ENCODE peak calls at places on chromosomes 7 and 10, in eight cellular contexts. U is hepatocyte, V is GM23248, I is PC-3, A is SK-N-SH, E is mammary epithelial cell, O is Karpas-422, L is H1. N is an unnamed sample.

GRCh38 chr10:70966848-70967553 is 78.6 kb upstream of the PCBD1 start:
- DNase-seq in I (no peak), A (peak; percentile 53), E (no peak), V (no peak), U (no peak), L (no peak), O (no peak), N (no peak)

GRCh38 chr10:29438271-29438670 is 149.4 kb downstream of the LYZL1 start:
- DNase-seq in V (no peak), E (no peak), I (peak; percentile 7), L (no peak), U (no peak), O (no peak), A (no peak), N (no peak)

GRCh38 chr7:65979583-65980477 is 2.2 kb downstream of the GUSB start:
- DNase-seq in L (no peak), I (no peak), U (no peak), V (no peak), E (no peak), A (no peak), O (no peak), N (no peak)

GRCh38 chr10:43867667-43868361 is 219.1 kb upstream of the ZNF32 start:
- DNase-seq in U (no peak), E (no peak), A (no peak), O (no peak), V (peak; percentile 97), L (no peak), I (peak; percentile 72), N (no peak)

GRCh38 chr10:34295142-34295548 is 520.0 kb downstream of the PARD3 start:
- DNase-seq in V (no peak), E (no peak), A (no peak), I (peak; percentile 81), U (no peak), O (no peak), L (no peak), N (no peak)

GRCh38 chr7:127751062-127751722 is 99.2 kb downstream of the SND1 start:
- DNase-seq in U (no peak), V (peak; percentile 39), I (no peak), A (no peak), L (no peak), E (peak; percentile 46), O (peak; percentile 54), N (no peak)

GRCh38 chr10:123777881-123778280 is 111.7 kb downstream of the GPR26 start:
- DNase-seq in E (no peak), L (no peak), O (no peak), U (no peak), I (no peak), A (no peak), V (no peak), N (no peak)

GRCh38 chr10:132364594-132364970 is 32.4 kb upstream of the PWWP2B start:
- DNase-seq in L (no peak), U (peak; percentile 41), O (no peak), V (peak; percentile 22), I (no peak), A (no peak), E (no peak), N (no peak)

GRCh38 chr10:33274096-33274785 is 60.2 kb downstream of the NRP1 start:
- DNase-seq in V (no peak), A (no peak), I (peak; percentile 77), L (no peak), O (no peak), E (no peak), U (no peak), N (no peak)

GRCh38 chr10:100509241-100509640 is 10.4 kb downstream of the SEC31B start:
- DNase-seq in E (no peak), L (no peak), O (no peak), V (no peak), U (no peak), A (no peak), I (no peak), N (peak; percentile 93)

GRCh38 chr10:64054392-64054791 is 533.2 kb downstream of the REEP3 start:
- DNase-seq in L (no peak), I (no peak), V (no peak), E (no peak), O (no peak), U (no peak), A (no peak), N (no peak)

DNA sequence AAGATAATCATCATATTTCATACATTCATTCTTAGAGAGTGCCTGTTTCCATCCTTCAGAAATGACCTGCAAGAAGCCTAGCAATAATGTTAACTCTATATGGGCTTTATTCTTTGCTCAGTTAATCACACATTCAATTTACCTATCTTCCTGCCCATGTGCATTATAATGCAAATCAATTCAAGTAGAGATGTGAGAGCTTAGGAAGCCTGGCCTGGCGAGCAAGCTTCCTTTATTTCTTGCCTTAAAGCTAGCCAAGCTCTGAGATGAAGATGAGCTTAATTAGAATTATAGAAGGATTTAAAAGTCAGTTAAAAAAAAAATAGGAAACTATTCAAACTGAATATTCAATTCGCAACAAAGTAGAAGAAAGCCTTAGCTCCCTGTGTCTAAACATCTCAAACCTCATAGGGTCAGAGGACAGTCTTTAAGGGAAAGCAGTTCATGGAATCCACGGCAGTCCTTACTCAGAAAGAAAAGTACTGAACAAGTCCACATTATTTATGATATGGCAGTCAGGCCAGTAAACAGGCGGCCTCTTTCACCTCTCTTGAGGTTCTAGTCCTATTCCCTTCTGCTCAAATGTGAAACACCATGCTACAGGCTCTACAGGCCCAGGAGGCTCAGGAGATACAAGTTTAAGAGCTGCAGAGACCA is 214.1 kb downstream of the TFEC start:
- DNase-seq in I (no peak), U (no peak), E (no peak), A (no peak), O (no peak), V (no peak), L (peak; percentile 10), N (no peak)
- H2AFZ ChIP-seq in I (no peak overlapping the region), U (no peak overlapping the region), E (no peak overlapping the region), A (no peak overlapping the region), O (no peak overlapping the region), V (no peak overlapping the region), L (no peak overlapping the region), N (no peak overlapping the region)

GRCh38 chr10:5692476-5693358 is 8.1 kb downstream of the TASOR2 start:
- DNase-seq in O (no peak), L (peak; percentile 23), A (peak; percentile 75), I (no peak), U (peak; percentile 84), V (peak; percentile 64), E (peak; percentile 58), N (no peak)
- H3K4me1 ChIP-seq in O (peaks cover 53% of the 10 kb centered on the region), L (peaks cover 2% of the 10 kb centered on the region), A (peaks cover 16% of the 10 kb centered on the region), I (no peaks in the 10 kb centered on the region), U (peaks cover 30% of the 10 kb centered on the region), V (no peaks in the 10 kb centered on the region), E (peaks cover 20% of the 10 kb centered on the region), N (peaks cover 8% of the 10 kb centered on the region)

GRCh38 chr7:116736927-116737715 is 65.1 kb downstream of the MET start:
- DNase-seq in V (peak; percentile 13), L (no peak), A (no peak), I (no peak), E (no peak), O (no peak), U (peak; percentile 37), N (no peak)

GRCh38 chr7:116741625-116742316 is 69.8 kb downstream of the MET start:
- DNase-seq in I (no peak), U (no peak), V (no peak), E (no peak), A (no peak), L (no peak), O (no peak), N (no peak)

GRCh38 chr7:116738378-116738777 is 66.4 kb downstream of the MET start:
- DNase-seq in I (no peak), U (no peak), E (no peak), V (no peak), A (no peak), L (no peak), O (no peak), N (no peak)

GRCh38 chr7:116740758-116741462 is 68.9 kb downstream of the MET start:
- DNase-seq in I (no peak), A (no peak), L (no peak), O (no peak), U (no peak), V (peak; percentile 10), E (peak; percentile 73), N (no peak)
- H3K4me2 ChIP-seq in I (no peak overlapping the region), A (no peak overlapping the region), L (no peak overlapping the region), O (no peak overlapping the region), U (peak overlapping the region; percentile 48), V (no peak overlapping the region), E (peak overlapping the region; percentile 1), N (no peak overlapping the region)

GRCh38 chr7:85186083-85186520 is 754 bp downstream of the SEMA3D start:
- DNase-seq in O (no peak), L (no peak), I (peak; percentile 62), E (peak; percentile 60), U (peak; percentile 78), A (peak; percentile 63), V (peak; percentile 68), N (no peak)

GRCh38 chr7:85186521-85187241 is at the start of gene SEMA3D:
- DNase-seq in V (peak; percentile 94), A (peak; percentile 93), I (peak; percentile 84), U (peak; percentile 92), E (peak; percentile 86), L (peak; percentile 63), O (no peak), N (no peak)

GRCh38 chr7:85184599-85185354 is 2.1 kb downstream of the SEMA3D start:
- DNase-seq in V (peak; percentile 64), O (no peak), A (peak; percentile 59), U (peak; percentile 67), E (peak; percentile 19), I (peak; percentile 23), L (no peak), N (no peak)

GRCh38 chr7:85183296-85183695 is 3.6 kb downstream of the SEMA3D start:
- DNase-seq in E (no peak), U (no peak), A (no peak), O (no peak), V (no peak), I (no peak), L (no peak), N (no peak)

DNA sequence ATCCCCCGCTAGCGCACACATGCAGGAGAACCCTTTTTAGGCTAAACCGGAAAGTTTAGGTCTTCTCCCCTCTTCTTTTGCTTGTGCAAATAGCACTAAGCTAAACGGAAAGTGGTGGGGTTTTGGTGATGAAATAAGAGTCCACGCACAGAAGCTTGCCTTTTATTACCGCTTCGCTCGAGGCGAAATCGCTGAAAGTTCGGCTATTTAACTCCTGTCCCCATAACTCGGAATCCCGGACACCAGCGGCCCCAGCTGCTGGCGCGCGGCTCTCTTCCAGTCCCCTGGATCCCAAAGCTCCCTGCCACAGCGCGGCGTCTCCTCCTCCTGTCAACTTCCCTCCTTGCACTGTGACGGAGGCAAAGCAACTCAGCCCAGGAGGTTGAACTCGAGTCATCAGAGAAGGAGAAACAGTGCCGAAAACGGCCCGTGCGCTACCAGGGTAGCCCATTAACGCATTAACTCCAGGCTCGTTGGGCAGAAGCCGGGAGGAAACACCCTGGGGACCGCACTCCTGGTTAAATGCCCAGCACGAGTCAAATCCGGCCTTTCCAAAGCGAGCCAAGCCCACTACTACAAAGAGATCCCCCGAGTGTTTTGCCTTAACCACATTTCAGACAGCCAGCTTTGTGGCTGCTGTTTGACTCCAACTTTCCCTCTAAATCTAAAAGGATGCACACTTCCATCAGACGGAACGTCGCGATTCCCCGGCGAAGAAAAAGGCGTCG is 1.3 kb downstream of the SEMA3D start:
- DNase-seq in V (peak; percentile 85), U (peak; percentile 78), E (peak; percentile 81), O (no peak), I (peak; percentile 70), A (peak; percentile 58), L (no peak), N (no peak)
- H2AFZ ChIP-seq in V (peak overlapping the region; percentile 86), U (peak overlapping the region; percentile 96), E (peak overlapping the region; percentile 100), O (no peak overlapping the region), I (peak overlapping the region; percentile 100), A (peak overlapping the region; percentile 97), L (peak overlapping the region; percentile 98), N (no peak overlapping the region)